ENCODE peak calls at places on chromosomes 3 and 15, in four cellular contexts. S is endothelial cell of umbilical vein, G is K562, R is hepatocyte. F is an unnamed sample. For H3K9me3, the result is how much of the 10 kb centered on the place peaks cover.

GRCh38 chr3:78872195-78872594 is 895.6 kb downstream of the ROBO1 start:
- DNase-seq in S (peak), G (no peak), R (peak), F (no peak)

GRCh38 chr3:33636125-33636855 is 81.8 kb downstream of the CLASP2 start:
- DNase-seq in S (peak), G (peak), R (peak), F (no peak)

GRCh38 chr15:77865106-77865630 is 212.3 kb downstream of the TBC1D2B start:
- DNase-seq in S (no peak), G (no peak), R (no peak), F (no peak)

GRCh38 chr15:58147151-58147550 is 9.0 kb downstream of the AQP9 start:
- DNase-seq in S (no peak), G (no peak), R (no peak), F (no peak)

GRCh38 chr15:89937365-89938355 is 24.9 kb upstream of the ARPIN start:
- DNase-seq in S (no peak), G (no peak), R (no peak), F (no peak)

GRCh38 chr3:34258271-34259015 is 460.0 kb downstream of the PDCD6IP start:
- DNase-seq in S (no peak), G (no peak), R (no peak), F (no peak)

GRCh38 chr3:117488983-117489382 is 779.4 kb downstream of the TUSC7 start:
- DNase-seq in S (no peak), G (no peak), R (no peak), F (no peak)

GRCh38 chr3:86711634-86712033 is 279.3 kb downstream of the VGLL3 start:
- DNase-seq in S (no peak), G (no peak), R (no peak), F (no peak)

GRCh38 chr3:146544013-146544928 is at the start of gene PLSCR1:
- DNase-seq in S (peak), G (peak), R (peak), F (peak)

GRCh38 chr3:127714151-127714571 is 41.4 kb downstream of the ABTB1 start:
- DNase-seq in S (peak), G (no peak), R (no peak), F (no peak)

GRCh38 chr3:190830031-190830430 is 32.5 kb downstream of the GMNC start:
- DNase-seq in S (no peak), G (no peak), R (no peak), F (no peak)

GRCh38 chr3:114092151-114093000 is 35.8 kb downstream of the QTRT2 start:
- DNase-seq in S (peak), G (no peak), R (no peak), F (no peak)

GRCh38 chr3:114089675-114090074 is 33.1 kb downstream of the QTRT2 start:
- DNase-seq in S (no peak), G (no peak), R (no peak), F (no peak)

GRCh38 chr3:114093596-114093995 is 37.1 kb downstream of the QTRT2 start:
- DNase-seq in S (peak), G (no peak), R (peak), F (peak)

GRCh38 chr3:114095808-114096207 is 39.3 kb downstream of the QTRT2 start:
- DNase-seq in S (no peak), G (no peak), R (no peak), F (no peak)

GRCh38 chr3:114093001-114093350 is 36.4 kb downstream of the QTRT2 start:
- DNase-seq in S (no peak), G (no peak), R (no peak), F (no peak)
- H3K27ac ChIP-seq in S (peak), G (no peak), R (no peak), F (no peak)

GRCh38 chr15:83118968-83119367 is 11.5 kb downstream of the TM6SF1 start:
- DNase-seq in S (no peak), G (no peak), R (no peak), F (no peak)
- TF ChIP-seq EZH2 in S (no peak), G (no peak), R (no peak), F (no peak)

GRCh38 chr15:23538657-23539056 is 26.8 kb upstream of the MKRN3 start:
- DNase-seq in S (no peak), G (no peak), R (no peak), F (no peak)
- H3K9me3 ChIP-seq in S (under half), G (under half), R (under half), F (under half)

DNA sequence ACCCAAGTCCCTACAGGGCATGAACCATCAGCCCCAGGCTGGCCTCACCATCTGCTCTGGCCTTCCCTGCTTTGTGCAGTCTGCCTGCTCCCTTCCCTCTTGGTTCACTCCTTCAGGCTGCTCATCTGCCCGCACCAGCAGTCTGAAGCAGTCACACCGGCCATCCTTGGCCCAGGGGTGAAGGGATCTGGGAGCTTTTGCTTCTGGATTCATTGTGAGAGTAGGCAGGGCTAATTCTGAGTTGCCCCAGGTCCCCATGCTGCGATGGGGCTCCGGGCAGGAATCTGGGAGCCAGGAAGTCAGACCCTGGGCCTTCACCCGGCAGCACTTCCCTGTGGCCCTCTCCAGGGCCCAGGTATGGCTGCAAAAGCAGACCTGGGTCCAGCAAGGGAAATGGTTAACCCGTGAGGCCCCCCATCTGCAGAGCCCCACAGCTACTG is 99.7 kb downstream of the VGLL4 start:
- DNase-seq in S (no peak), G (no peak), R (no peak), F (no peak)
- H3K27ac ChIP-seq in S (no peak), G (no peak), R (no peak), F (no peak)

DNA sequence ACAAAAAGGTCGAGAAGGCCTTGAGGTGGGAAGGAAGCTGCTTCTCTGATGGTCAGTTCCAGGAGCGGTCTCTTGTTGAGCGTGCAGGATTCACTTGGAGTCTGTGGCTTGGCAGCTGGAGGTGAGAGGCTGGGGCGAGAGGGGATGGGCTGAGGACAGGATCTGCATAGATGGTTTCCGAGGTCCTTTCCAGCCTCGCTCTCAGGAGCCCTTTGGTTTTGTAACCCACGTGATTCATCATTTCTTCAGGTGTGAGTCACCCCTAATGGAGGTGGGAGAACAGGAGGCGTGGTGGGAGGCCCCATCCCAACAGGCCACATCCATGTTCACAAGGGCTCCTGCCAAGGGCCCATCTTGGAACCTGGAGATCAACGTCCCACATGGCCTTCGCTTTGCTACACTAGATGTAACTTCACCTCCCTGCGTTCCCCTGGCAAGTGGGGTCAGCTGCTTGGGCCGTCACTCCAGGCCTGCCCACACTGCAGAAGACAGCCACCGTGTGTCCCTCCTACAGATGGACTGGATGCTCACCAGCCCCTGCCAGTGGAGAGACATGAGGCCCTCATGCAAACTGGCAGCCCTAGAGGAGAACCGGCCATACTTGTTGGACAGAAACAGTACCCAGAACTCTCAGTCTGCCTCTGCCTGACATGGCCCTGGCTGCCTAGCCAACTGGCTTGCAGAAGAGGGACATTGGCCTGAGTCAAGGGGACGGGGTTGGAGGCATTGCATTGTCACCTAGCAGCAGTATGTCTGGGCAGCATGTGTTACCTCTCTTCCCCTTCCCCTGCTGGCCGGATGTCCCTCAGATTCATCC is 1.6 kb upstream of the PCSK6 start:
- DNase-seq in S (no peak), G (no peak), R (no peak), F (no peak)
- TF ChIP-seq EZH2 in S (no peak), G (no peak), R (no peak), F (no peak)

DNA sequence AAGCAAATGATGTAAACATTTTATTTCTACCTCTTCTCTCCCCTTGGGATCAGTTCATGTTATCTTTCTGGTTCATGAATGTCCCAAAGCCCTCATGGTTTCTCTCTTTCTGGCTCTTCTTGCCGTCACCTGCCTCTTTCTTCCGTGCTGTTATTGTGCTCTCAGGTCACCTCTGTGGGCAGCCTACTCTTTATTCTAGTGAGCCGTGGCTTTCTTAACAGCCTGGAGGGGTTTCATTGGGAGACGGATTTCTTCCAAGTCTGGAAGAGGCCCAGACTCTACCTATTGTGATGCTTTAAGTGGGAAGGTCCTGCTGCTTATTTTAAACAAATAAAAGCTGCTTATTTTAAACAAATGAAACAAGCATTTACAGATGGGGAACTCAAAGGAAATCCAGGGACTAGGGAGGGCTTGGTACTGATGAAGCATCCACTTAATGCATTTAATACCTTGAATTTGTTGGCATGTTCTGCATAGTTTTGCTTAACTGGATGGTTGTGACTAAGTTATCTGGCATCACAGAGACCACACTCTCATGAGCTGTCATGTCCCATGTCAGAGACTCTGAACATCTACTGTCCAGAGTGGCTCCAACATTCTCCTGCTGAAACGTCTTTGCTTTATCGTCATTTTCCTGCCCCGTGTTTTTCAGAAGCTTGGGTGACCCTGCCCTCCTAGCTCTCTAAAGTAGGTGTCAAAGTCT is 443.3 kb downstream of the GABRG3 start:
- DNase-seq in S (no peak), G (no peak), R (no peak), F (no peak)
- H3K9me3 ChIP-seq in S (under half), G (under half), R (under half), F (under half)

GRCh38 chr15:79092382-79092781 is 1.8 kb upstream of the RASGRF1 start:
- DNase-seq in S (no peak), G (no peak), R (no peak), F (no peak)
- H3K27ac ChIP-seq in S (no peak), G (no peak), R (no peak), F (no peak)

GRCh38 chr3:153894857-153895256 is 226.3 kb upstream of the ARHGEF26 start:
- DNase-seq in S (no peak), G (no peak), R (no peak), F (no peak)

GRCh38 chr3:153901152-153901551 is 220.0 kb upstream of the ARHGEF26 start:
- DNase-seq in S (no peak), G (no peak), R (no peak), F (no peak)

GRCh38 chr3:153896197-153896596 is 225.0 kb upstream of the ARHGEF26 start:
- DNase-seq in S (no peak), G (no peak), R (no peak), F (no peak)

GRCh38 chr3:153897842-153898241 is 223.3 kb upstream of the ARHGEF26 start:
- DNase-seq in S (no peak), G (no peak), R (no peak), F (no peak)

DNA sequence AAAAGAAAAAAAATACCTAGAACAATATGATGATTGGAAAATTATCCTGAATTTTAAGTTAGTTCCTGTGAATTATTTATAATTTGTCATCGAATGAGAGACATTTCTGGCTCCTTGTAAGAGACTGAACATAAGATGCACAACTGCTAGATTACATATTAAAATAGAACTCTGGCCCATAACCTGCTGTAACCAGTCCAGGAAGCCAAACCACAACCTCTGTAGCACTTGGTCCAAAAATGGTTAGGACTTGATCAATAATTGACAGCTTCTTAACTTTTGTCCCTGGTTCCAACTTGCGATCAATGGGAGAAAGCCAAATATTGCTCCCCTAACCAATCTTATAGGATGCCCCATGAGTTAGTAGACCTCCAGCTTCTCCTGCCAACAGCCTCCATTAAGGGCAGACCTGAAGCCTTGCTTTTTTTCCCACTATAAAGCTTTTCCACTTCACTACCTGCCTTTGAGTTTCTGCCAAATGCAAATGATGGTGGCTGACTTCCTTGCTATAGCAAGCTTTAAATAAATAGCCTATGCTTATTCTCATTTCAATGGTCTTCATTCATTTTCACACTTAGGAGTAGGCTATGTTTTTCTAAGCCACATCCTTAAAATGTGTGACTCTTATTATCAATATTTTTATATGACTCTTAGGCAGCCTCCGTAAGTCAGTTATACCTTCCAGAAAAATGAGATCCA is 224.0 kb upstream of the ARHGEF26 start:
- DNase-seq in S (no peak), G (no peak), R (no peak), F (no peak)
- TF ChIP-seq EZH2 in S (no peak), G (no peak), R (no peak), F (no peak)

GRCh38 chr15:20357139-20358065 is 184.2 kb downstream of the GOLGA6L6 start:
- DNase-seq in S (no peak), G (peak), R (peak), F (no peak)
- H3K9me3 ChIP-seq in S (under half), G (under half), R (under half), F (under half)